ENCODE peak calls at places on chromosomes 12 and 14, in four cellular contexts. One of them, this sample, is unnamed.
A peak's percentile ranks its signal among the peaks of the same experiment; 100 is the strongest.

GRCh38 chr14:93951798-93952540 is 24.4 kb downstream of the ASB2 start:
- DNase-seq in neural crest cell: no peak
- DNase-seq in H54: no peak
- DNase-seq in NCI-H2081: peak; percentile 37
- DNase-seq in this sample: no peak

GRCh38 chr14:70884595-70885342 is 22.5 kb upstream of the PCNX1 start:
- DNase-seq in NCI-H2081: no peak
- DNase-seq in H54: no peak
- DNase-seq in neural crest cell: no peak
- DNase-seq in this sample: no peak

GRCh38 chr12:103840399-103840880 is 594 bp downstream of the NT5DC3 start:
- DNase-seq in H54: no peak
- DNase-seq in NCI-H2081: no peak
- DNase-seq in neural crest cell: no peak
- DNase-seq in this sample: peak; percentile 15

GRCh38 chr14:100375273-100375962 is 52.3 kb downstream of the SLC25A47 start:
- DNase-seq in H54: peak; percentile 36
- DNase-seq in NCI-H2081: peak; percentile 78
- DNase-seq in neural crest cell: no peak
- DNase-seq in this sample: no peak

GRCh38 chr12:59724011-59724703 is 128.3 kb downstream of the SLC16A7 start:
- DNase-seq in NCI-H2081: no peak
- DNase-seq in H54: no peak
- DNase-seq in neural crest cell: no peak
- DNase-seq in this sample: no peak

GRCh38 chr12:6211421-6211869 is 11.2 kb downstream of the CD9 start:
- DNase-seq in NCI-H2081: no peak
- DNase-seq in neural crest cell: no peak
- DNase-seq in H54: no peak
- DNase-seq in this sample: no peak

GRCh38 chr12:49342914-49343731 is 3.6 kb upstream of the DNAJC22 start:
- DNase-seq in NCI-H2081: no peak
- DNase-seq in neural crest cell: no peak
- DNase-seq in H54: no peak
- DNase-seq in this sample: no peak

GRCh38 chr12:47391566-47391965 is 311.8 kb upstream of the AMIGO2 start:
- DNase-seq in neural crest cell: no peak
- DNase-seq in NCI-H2081: no peak
- DNase-seq in H54: no peak
- DNase-seq in this sample: no peak

GRCh38 chr12:51788876-51789275 is 59.6 kb downstream of the FIGNL2 start:
- DNase-seq in H54: peak; percentile 52
- DNase-seq in neural crest cell: no peak
- DNase-seq in NCI-H2081: no peak
- DNase-seq in this sample: no peak

GRCh38 chr12:26034371-26035142 is 76.1 kb downstream of the RASSF8 start:
- DNase-seq in NCI-H2081: no peak
- DNase-seq in H54: no peak
- DNase-seq in neural crest cell: no peak
- DNase-seq in this sample: no peak

GRCh38 chr14:88479574-88479987 is 75.2 kb downstream of the PTPN21 start:
- DNase-seq in H54: no peak
- DNase-seq in neural crest cell: no peak
- DNase-seq in NCI-H2081: no peak
- DNase-seq in this sample: no peak

GRCh38 chr14:88289214-88289613 is 33.9 kb downstream of the KCNK10 start:
- DNase-seq in NCI-H2081: no peak
- DNase-seq in H54: no peak
- DNase-seq in neural crest cell: no peak
- DNase-seq in this sample: no peak

GRCh38 chr12:12333407-12333831 is 16.6 kb downstream of the MANSC1 start:
- DNase-seq in H54: no peak
- DNase-seq in neural crest cell: no peak
- DNase-seq in NCI-H2081: peak; percentile 90
- DNase-seq in this sample: no peak

GRCh38 chr12:56998316-56998715 is 8.0 kb downstream of the ZBTB39 start:
- DNase-seq in NCI-H2081: no peak
- DNase-seq in neural crest cell: no peak
- DNase-seq in H54: no peak
- DNase-seq in this sample: no peak

GRCh38 chr14:83765200-83765599 is 1764.7 kb upstream of the FLRT2 start:
- DNase-seq in neural crest cell: no peak
- DNase-seq in H54: no peak
- DNase-seq in NCI-H2081: no peak
- DNase-seq in this sample: no peak

GRCh38 chr14:35292051-35292769 is at the start of gene PSMA6:
- DNase-seq in H54: peak; percentile 77
- DNase-seq in NCI-H2081: peak; percentile 100
- DNase-seq in neural crest cell: peak; percentile 97
- DNase-seq in this sample: peak; percentile 99

GRCh38 chr12:99649551-99649950 is 2.0 kb downstream of the GARIN6 start:
- DNase-seq in neural crest cell: no peak
- DNase-seq in NCI-H2081: no peak
- DNase-seq in H54: no peak
- DNase-seq in this sample: peak; percentile 51